ENCODE peak calls at places on chromosomes 2 and 18, in four cellular contexts. W is T follicular helper cell; L is naive thymus-derived CD4-positive, alpha-beta T cell; U is ELF-1. Q is an unnamed sample.

GRCh38 chr2:6835467-6835866 is 30.2 kb downstream of the CMPK2 start:
- DNase-seq in W (no peak), L (no peak), U (no peak), Q (no peak)

GRCh38 chr2:238101891-238102841 is 2.0 kb downstream of the ESPNL start:
- DNase-seq in W (no peak), L (no peak), U (no peak), Q (no peak)

GRCh38 chr2:100262043-100262442 is 60.3 kb downstream of the LONRF2 start:
- DNase-seq in U (no peak), L (no peak), W (no peak), Q (no peak)

GRCh38 chr2:42944744-42945415 is 152.5 kb upstream of the HAAO start:
- DNase-seq in L (no peak), W (no peak), U (no peak), Q (no peak)

GRCh38 chr18:24051256-24051947 is 36.8 kb downstream of the TTC39C start:
- DNase-seq in U (no peak), W (no peak), L (no peak), Q (no peak)

GRCh38 chr2:26318950-26319349 is 27.0 kb upstream of the SELENOI start:
- DNase-seq in U (no peak), W (no peak), L (no peak), Q (no peak)

GRCh38 chr2:45860136-45861106 is 208.9 kb downstream of the PRKCE start:
- DNase-seq in U (no peak), L (peak), W (no peak), Q (no peak)

GRCh38 chr2:210474776-210475175 is 1.8 kb downstream of the LANCL1 start:
- DNase-seq in L (no peak), W (no peak), U (no peak), Q (no peak)

GRCh38 chr2:46385786-46386577 is 88.8 kb downstream of the EPAS1 start:
- DNase-seq in U (no peak), W (no peak), L (no peak), Q (no peak)

GRCh38 chr2:28271914-28272240 is 120.8 kb upstream of the FOSL2 start:
- DNase-seq in W (no peak), L (no peak), U (no peak), Q (no peak)

GRCh38 chr2:73946666-73947065 is 20.0 kb downstream of the DGUOK start:
- DNase-seq in W (no peak), U (no peak), L (no peak), Q (no peak)

GRCh38 chr18:45059695-45060094 is 379.0 kb downstream of the SETBP1 start:
- DNase-seq in L (no peak), W (no peak), U (no peak), Q (no peak)

GRCh38 chr2:136665741-136666140 is 99.6 kb upstream of the THSD7B start:
- DNase-seq in W (no peak), U (no peak), L (no peak), Q (no peak)

GRCh38 chr2:95379616-95379925 is 22.9 kb upstream of the FAHD2A start:
- DNase-seq in L (no peak), W (no peak), U (no peak), Q (no peak)

GRCh38 chr18:35345460-35345921 is 1.3 kb upstream of the ZNF24 start:
- DNase-seq in L (no peak), W (no peak), U (no peak), Q (no peak)

GRCh38 chr18:67410075-67410474 is 106.4 kb downstream of the DSEL start:
- DNase-seq in U (no peak), W (no peak), L (no peak), Q (no peak)

GRCh38 chr2:233816771-233817170 is 37.6 kb downstream of the HJURP start:
- DNase-seq in U (no peak), L (no peak), W (no peak), Q (no peak)

GRCh38 chr2:233034-233433 is 30.8 kb downstream of the SH3YL1 start:
- DNase-seq in L (no peak), W (no peak), U (peak), Q (no peak)

GRCh38 chr2:156803243-156803642 is 367.1 kb downstream of the GPD2 start:
- DNase-seq in L (no peak), U (peak), W (no peak), Q (no peak)

GRCh38 chr2:6919912-6920905 is 3.0 kb downstream of the RNF144A start:
- DNase-seq in L (no peak), W (no peak), U (no peak), Q (no peak)

GRCh38 chr2:60796573-60797509 is 40.8 kb downstream of the PAPOLG start:
- DNase-seq in L (no peak), W (no peak), U (no peak), Q (no peak)

GRCh38 chr2:240430595-240430994 is 4.9 kb upstream of the GPC1 start:
- DNase-seq in L (no peak), U (no peak), W (no peak), Q (no peak)

GRCh38 chr2:181944914-181945291 is 40.8 kb upstream of the PPP1R1C start:
- DNase-seq in U (no peak), L (no peak), W (no peak), Q (no peak)

GRCh38 chr18:79540161-79540913 is 139.3 kb upstream of the CTDP1 start:
- DNase-seq in W (no peak), L (no peak), U (no peak), Q (no peak)

GRCh38 chr2:145623136-145623535 is 1103.2 kb upstream of the ZEB2 start:
- DNase-seq in W (no peak), L (no peak), U (no peak), Q (no peak)

GRCh38 chr2:55874338-55874737 is 49.2 kb downstream of the EFEMP1 start:
- DNase-seq in U (no peak), L (no peak), W (no peak), Q (no peak)

GRCh38 chr2:160368988-160369935 is 124.3 kb downstream of the RBMS1 start:
- DNase-seq in U (no peak), L (no peak), W (no peak), Q (no peak)

GRCh38 chr2:151381266-151381665 is 23.9 kb downstream of the TNFAIP6 start:
- DNase-seq in W (no peak), L (no peak), U (peak), Q (no peak)

GRCh38 chr2:104969564-104969963 is 68.3 kb upstream of the MRPS9 start:
- DNase-seq in W (no peak), L (no peak), U (peak), Q (no peak)

GRCh38 chr2:9473308-9473984 is 905 bp upstream of the IAH1 start:
- DNase-seq in U (peak), L (no peak), W (no peak), Q (peak)

GRCh38 chr2:62110415-62111025 is 85.4 kb upstream of the B3GNT2 start:
- DNase-seq in W (no peak), L (no peak), U (no peak), Q (no peak)

GRCh38 chr2:64267699-64268098 is 123.5 kb upstream of the PELI1 start:
- DNase-seq in L (no peak), U (peak), W (no peak), Q (no peak)

GRCh38 chr2:98936133-98936916 is at the start of gene CRACDL:
- DNase-seq in W (no peak), L (peak), U (peak), Q (no peak)

GRCh38 chr2:196249171-196249570 is 77.8 kb upstream of the STK17B start:
- DNase-seq in U (no peak), L (no peak), W (no peak), Q (no peak)

GRCh38 chr2:217222511-217222910 is 362.6 kb upstream of the TNP1 start:
- DNase-seq in W (no peak), L (no peak), U (no peak), Q (no peak)

GRCh38 chr2:154403242-154403790 is 295.2 kb upstream of the KCNJ3 start:
- DNase-seq in U (no peak), W (no peak), L (no peak), Q (no peak)

GRCh38 chr2:200758341-200758740 is 53.4 kb upstream of the BZW1 start:
- DNase-seq in U (no peak), W (no peak), L (no peak), Q (no peak)

GRCh38 chr2:54947121-54947520 is 103.1 kb downstream of the RTN4 start:
- DNase-seq in L (no peak), U (no peak), W (no peak), Q (no peak)

GRCh38 chr2:140808816-140809215 is 1322.0 kb downstream of the LRP1B start:
- DNase-seq in L (no peak), W (no peak), U (peak), Q (no peak)

Q was measured in T-helper 22 cell.